ENCODE peak calls at places on chromosomes 4 and X, in eight cellular contexts. V is astrocyte; I is Panc1; A is iPS DF 6.9; E is heart left ventricle; R is stomach; G is kidney; X is CD8-positive, alpha-beta T cell. M is an unnamed sample. For H3K4me1, the result is how much of the 10 kb centered on the place peaks cover.

GRCh38 chr4:84750260-84750955 is 167.5 kb downstream of the CDS1 start:
- DNase-seq in V (peak), I (peak), A (no peak), E (no peak), R (no peak), G (no peak), X (no peak), M (no peak)

GRCh38 chr4:150867148-150867547 is 147.9 kb downstream of the LRBA start:
- DNase-seq in V (peak), I (no peak), A (peak), E (no peak), R (no peak), G (no peak), X (no peak), M (no peak)

GRCh38 chr4:168388890-168389289 is 70.3 kb upstream of the DDX60 start:
- DNase-seq in V (peak), I (no peak), A (no peak), E (no peak), R (no peak), G (no peak), X (no peak), M (no peak)

GRCh38 chrX:138885886-138886285 is 174.4 kb upstream of the FGF13 start:
- DNase-seq in V (peak), I (no peak), A (no peak), E (no peak), R (no peak), G (no peak), X (no peak), M (no peak)

GRCh38 chr4:112085156-112086035 is 59.9 kb upstream of the FAM241A start:
- DNase-seq in V (no peak), I (no peak), A (no peak), E (no peak), R (no peak), G (no peak), X (no peak), M (no peak)

GRCh38 chr4:134202557-134202956 is 968 bp upstream of the PABPC4L start:
- DNase-seq in V (peak), I (no peak), A (no peak), E (no peak), R (no peak), G (no peak), X (no peak), M (no peak)

GRCh38 chr4:189278559-189279165 is 662.0 kb upstream of the FRG1 start:
- DNase-seq in V (no peak), I (no peak), A (no peak), E (no peak), R (no peak), G (no peak), X (no peak), M (no peak)

GRCh38 chr4:14831447-14831846 is 170.8 kb upstream of the CPEB2 start:
- DNase-seq in V (no peak), I (no peak), A (no peak), E (no peak), R (peak), G (no peak), X (no peak), M (no peak)

GRCh38 chr4:12875640-12876243 is 608.4 kb downstream of the RAB28 start:
- DNase-seq in V (no peak), I (no peak), A (no peak), E (no peak), R (no peak), G (no peak), X (no peak), M (no peak)

GRCh38 chr4:38094419-38094818 is 134.2 kb downstream of the PTTG2 start:
- DNase-seq in V (no peak), I (no peak), A (no peak), E (no peak), R (no peak), G (no peak), X (no peak), M (no peak)

GRCh38 chrX:33434256-33435092 is 223.1 kb upstream of the DMD start:
- DNase-seq in V (peak), I (peak), A (peak), E (peak), R (peak), G (no peak), X (no peak), M (no peak)

GRCh38 chr4:169096221-169096620 is 86.2 kb upstream of the CBR4 start:
- DNase-seq in V (no peak), I (no peak), A (no peak), E (no peak), R (no peak), G (no peak), X (no peak), M (no peak)

GRCh38 chr4:182869697-182870096 is 47.5 kb downstream of the DCTD start:
- DNase-seq in V (no peak), I (no peak), A (no peak), E (no peak), R (no peak), G (no peak), X (no peak), M (no peak)

GRCh38 chr4:4387531-4388311 is 819 bp downstream of the NSG1 start:
- DNase-seq in V (no peak), I (no peak), A (no peak), E (no peak), R (no peak), G (peak), X (no peak), M (no peak)

GRCh38 chrX:55867254-55867653 is 149.7 kb downstream of the RRAGB start:
- DNase-seq in V (peak), I (no peak), A (no peak), E (no peak), R (no peak), G (no peak), X (no peak), M (no peak)

GRCh38 chr4:122731676-122732075 is 828 bp upstream of the BBS12 start:
- DNase-seq in V (no peak), I (no peak), A (no peak), E (no peak), R (no peak), G (no peak), X (no peak), M (no peak)

GRCh38 chrX:37599735-37600134 is 28.3 kb downstream of the LANCL3 start:
- DNase-seq in V (no peak), I (no peak), A (no peak), E (no peak), R (peak), G (no peak), X (no peak), M (no peak)

GRCh38 chrX:37608156-37608555 is 36.7 kb downstream of the LANCL3 start:
- DNase-seq in V (no peak), I (no peak), A (peak), E (no peak), R (no peak), G (no peak), X (no peak), M (no peak)

GRCh38 chrX:37609727-37610126 is 38.3 kb downstream of the LANCL3 start:
- DNase-seq in V (no peak), I (no peak), A (no peak), E (no peak), R (no peak), G (no peak), X (no peak), M (no peak)

DNA sequence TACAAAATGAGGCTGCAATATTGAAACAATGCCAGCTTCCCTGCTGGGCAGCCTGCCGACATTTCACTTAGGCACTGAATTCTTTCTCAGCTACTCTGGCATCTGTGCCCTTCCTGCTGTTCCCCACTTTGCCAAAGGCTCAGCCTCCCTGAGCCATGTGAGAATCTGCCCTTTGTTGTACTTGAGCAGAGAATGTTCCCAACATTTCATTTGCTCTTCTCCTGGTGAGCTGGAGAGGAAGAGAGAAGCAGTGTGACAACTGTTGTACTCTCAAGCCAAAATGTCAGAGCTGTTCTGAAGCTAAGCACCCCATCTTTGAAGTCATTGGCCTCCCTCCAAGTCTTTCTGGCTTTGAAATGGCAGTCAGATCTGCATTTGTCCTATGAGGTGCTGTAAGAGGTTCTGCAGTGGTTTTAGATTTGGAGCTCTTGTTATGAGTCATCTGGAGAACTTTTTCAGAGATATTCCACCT is 32.5 kb downstream of the LANCL3 start:
- DNase-seq in V (no peak), I (no peak), A (no peak), E (peak), R (peak), G (no peak), X (no peak), M (peak)
- H3K27ac ChIP-seq in V (no peak), I (no peak), A (no peak), E (no peak), R (no peak), G (no peak), X (no peak), M (no peak)

GRCh38 chr4:6918345-6918744 is 8.7 kb downstream of the TBC1D14 start:
- DNase-seq in V (no peak), I (no peak), A (no peak), E (no peak), R (no peak), G (no peak), X (no peak), M (no peak)
- H3K4me1 ChIP-seq in V (under half), I (under half), A (under half), E (under half), R (half or more), G (under half), X (under half), M (under half)

DNA sequence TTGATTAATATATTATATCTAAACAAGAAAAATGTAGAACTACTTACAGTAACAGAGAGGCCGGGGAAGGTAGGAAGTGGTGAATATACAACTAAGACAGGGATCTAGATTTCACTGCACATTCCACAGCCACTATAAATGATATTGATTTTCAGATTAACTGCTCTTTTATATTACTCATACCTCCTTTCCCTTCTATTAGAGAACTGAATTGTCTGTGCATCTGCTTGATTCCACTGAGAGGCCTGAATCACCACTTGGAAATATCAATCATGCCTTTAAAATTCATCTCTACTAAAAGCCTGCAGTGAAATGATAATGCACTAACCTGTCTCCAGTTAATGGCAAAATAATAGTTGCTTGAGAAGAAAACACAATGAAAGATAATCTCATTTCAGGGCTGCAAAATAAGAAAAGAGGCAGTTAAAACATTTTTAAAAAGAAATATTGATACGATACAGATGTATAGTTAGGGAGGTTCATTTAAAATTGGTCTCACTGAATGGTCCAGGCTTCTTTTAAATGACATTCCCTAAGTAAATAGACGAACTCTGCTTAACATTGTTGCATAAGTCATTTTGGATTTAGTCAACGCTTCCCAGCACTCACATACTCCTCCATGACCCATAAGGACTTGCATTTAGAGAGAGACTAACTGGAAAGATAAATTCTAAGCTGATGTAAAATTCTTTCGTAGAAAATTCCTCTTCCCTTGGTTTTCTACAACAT is 3.8 kb downstream of the ANTXR2 start:
- DNase-seq in V (peak), I (no peak), A (no peak), E (no peak), R (no peak), G (no peak), X (no peak), M (no peak)
- H3K4me3 ChIP-seq in V (peak), I (peak), A (no peak), E (no peak), R (peak), G (no peak), X (no peak), M (no peak)

DNA sequence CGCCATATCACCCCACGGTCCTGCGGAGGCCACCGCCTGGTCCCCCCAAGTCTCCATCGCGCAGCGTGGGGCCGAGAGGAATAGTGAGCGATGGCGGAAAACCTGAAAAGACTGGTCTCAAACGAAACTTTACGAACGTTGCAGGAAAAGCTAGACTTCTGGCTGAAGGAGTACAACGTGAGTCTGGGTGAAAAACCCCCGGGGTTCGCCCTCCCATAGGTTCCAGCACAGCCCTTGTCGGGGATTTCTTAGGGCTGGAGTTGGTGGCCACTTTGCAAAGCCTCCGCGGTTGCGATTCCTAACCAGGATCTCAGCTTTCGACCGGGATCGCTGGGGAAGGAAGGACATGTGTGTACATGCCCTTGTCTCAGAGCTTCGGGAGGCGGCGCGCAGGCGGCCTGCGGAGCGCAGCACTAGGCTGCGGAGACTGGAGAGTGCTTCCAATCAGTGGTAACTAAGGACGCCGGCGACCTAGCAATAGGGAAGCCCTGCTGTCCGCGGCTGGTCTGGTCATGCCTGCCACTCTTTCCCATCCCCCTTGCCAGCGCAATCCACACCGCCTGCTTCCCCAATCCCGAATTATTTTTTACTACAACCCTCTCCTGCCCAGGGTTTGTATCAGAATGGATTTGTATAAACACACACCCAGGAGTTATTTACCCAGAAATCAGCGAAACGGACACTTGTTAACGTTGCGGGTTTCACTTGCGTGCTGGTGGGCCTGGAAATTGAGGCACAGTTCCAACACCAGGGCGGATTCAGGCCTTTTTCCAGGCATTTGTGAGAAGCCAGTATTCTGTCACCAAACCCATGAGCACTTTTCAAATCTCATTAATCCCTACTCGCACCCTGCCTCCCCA is 741 bp downstream of the SPATA18 start:
- DNase-seq in V (peak), I (no peak), A (peak), E (peak), R (peak), G (peak), X (no peak), M (peak)
- H3K27ac ChIP-seq in V (peak), I (no peak), A (no peak), E (peak), R (peak), G (peak), X (no peak), M (peak)

GRCh38 chrX:134846042-134846441 is 144.7 kb upstream of the SMIM10 start:
- DNase-seq in V (no peak), I (no peak), A (no peak), E (no peak), R (no peak), G (no peak), X (no peak), M (no peak)
- H3K4me1 ChIP-seq in V (under half), I (under half), A (under half), E (under half), R (under half), G (under half), X (under half), M (under half)

GRCh38 chrX:4668802-4669536 is 955.5 kb upstream of the PRKX start:
- DNase-seq in V (no peak), I (no peak), A (no peak), E (no peak), R (no peak), G (no peak), X (no peak), M (no peak)

GRCh38 chrX:4675686-4676300 is 962.3 kb upstream of the PRKX start:
- DNase-seq in V (no peak), I (no peak), A (no peak), E (no peak), R (peak), G (no peak), X (no peak), M (no peak)

GRCh38 chrX:4670606-4671005 is 957.2 kb upstream of the PRKX start:
- DNase-seq in V (no peak), I (no peak), A (no peak), E (no peak), R (peak), G (no peak), X (no peak), M (no peak)

GRCh38 chrX:4674028-4674782 is 960.8 kb upstream of the PRKX start:
- DNase-seq in V (no peak), I (no peak), A (no peak), E (no peak), R (no peak), G (no peak), X (no peak), M (no peak)

DNA sequence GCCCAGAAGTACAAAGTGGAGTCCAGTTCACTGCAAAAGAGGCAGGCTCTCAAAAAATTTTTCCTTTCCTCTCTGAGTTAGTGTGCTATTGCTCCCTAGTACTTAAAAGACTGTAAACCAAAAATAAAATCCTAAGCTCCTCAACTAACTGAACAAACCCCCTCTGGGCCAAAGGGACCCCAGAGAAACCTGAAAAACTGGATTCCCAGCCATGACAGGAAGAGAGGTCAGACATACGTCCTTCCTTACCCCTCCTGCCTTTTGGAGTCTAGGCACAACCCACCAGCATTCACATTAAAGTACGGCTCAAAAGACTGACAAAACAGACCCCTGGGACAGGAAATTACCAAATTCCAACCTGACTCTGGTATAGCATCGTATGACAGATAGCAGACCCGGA is 957.9 kb upstream of the PRKX start:
- DNase-seq in V (no peak), I (no peak), A (no peak), E (no peak), R (no peak), G (no peak), X (no peak), M (no peak)
- H3K4me3 ChIP-seq in V (no peak), I (no peak), A (no peak), E (no peak), R (no peak), G (no peak), X (no peak), M (no peak)

GRCh38 chrX:70454441-70455365 is 10.1 kb downstream of the DLG3 start:
- DNase-seq in V (peak), I (peak), A (no peak), E (peak), R (peak), G (peak), X (peak), M (peak)
- H3K27ac ChIP-seq in V (no peak), I (no peak), A (no peak), E (peak), R (peak), G (peak), X (peak), M (peak)

GRCh38 chr4:108116423-108117168 is 52.1 kb downstream of the LEF1 start:
- DNase-seq in V (no peak), I (no peak), A (no peak), E (no peak), R (no peak), G (no peak), X (no peak), M (no peak)

GRCh38 chr4:108117473-108118182 is 51.1 kb downstream of the LEF1 start:
- DNase-seq in V (no peak), I (no peak), A (peak), E (no peak), R (no peak), G (no peak), X (no peak), M (no peak)

GRCh38 chr4:108114503-108114902 is 54.2 kb downstream of the LEF1 start:
- DNase-seq in V (no peak), I (no peak), A (no peak), E (no peak), R (no peak), G (no peak), X (no peak), M (no peak)

GRCh38 chr4:108113229-108113628 is 55.5 kb downstream of the LEF1 start:
- DNase-seq in V (no peak), I (no peak), A (no peak), E (no peak), R (no peak), G (no peak), X (peak), M (no peak)

GRCh38 chr4:108115168-108115526 is 53.6 kb downstream of the LEF1 start:
- DNase-seq in V (no peak), I (no peak), A (no peak), E (no peak), R (no peak), G (no peak), X (no peak), M (no peak)
- H3K4me1 ChIP-seq in V (under half), I (under half), A (under half), E (under half), R (under half), G (under half), X (half or more), M (under half)

GRCh38 chrX:30748337-30748960 is 95.2 kb downstream of the GK start:
- DNase-seq in V (no peak), I (no peak), A (no peak), E (no peak), R (no peak), G (no peak), X (no peak), M (no peak)
- H3K4me3 ChIP-seq in V (no peak), I (no peak), A (no peak), E (no peak), R (no peak), G (no peak), X (no peak), M (no peak)

GRCh38 chr4:186689476-186689875 is 34.2 kb downstream of the FAT1 start:
- DNase-seq in V (no peak), I (no peak), A (no peak), E (no peak), R (no peak), G (no peak), X (no peak), M (peak)
- H3K27ac ChIP-seq in V (no peak), I (peak), A (no peak), E (no peak), R (no peak), G (peak), X (no peak), M (no peak)